ENCODE peak calls at places on chromosome 10, in four cellular contexts. One of them, this sample, is unnamed.
A peak's percentile ranks its signal among the peaks of the same experiment; 100 is the strongest.

GRCh38 chr10:49649294-49649693 is 30.2 kb upstream of the C10orf53 start:
- DNase-seq in COR-L47: no peak
- DNase-seq in posterior vena cava: no peak
- DNase-seq in hippocampal formation: no peak
- DNase-seq in this sample: no peak

GRCh38 chr10:121692626-121693025 is 94.4 kb upstream of the FGFR2 start:
- DNase-seq in COR-L47: no peak
- DNase-seq in posterior vena cava: no peak
- DNase-seq in hippocampal formation: no peak
- DNase-seq in this sample: no peak

GRCh38 chr10:124223711-124224085 is 130.3 kb upstream of the CHST15 start:
- DNase-seq in COR-L47: no peak
- DNase-seq in posterior vena cava: no peak
- DNase-seq in hippocampal formation: no peak
- DNase-seq in this sample: no peak

GRCh38 chr10:124122211-124122610 is 28.8 kb upstream of the CHST15 start:
- DNase-seq in COR-L47: no peak
- DNase-seq in posterior vena cava: no peak
- DNase-seq in hippocampal formation: no peak
- DNase-seq in this sample: no peak

GRCh38 chr10:125169279-125169678 is 8.9 kb upstream of the CTBP2 start:
- DNase-seq in COR-L47: no peak
- DNase-seq in posterior vena cava: no peak
- DNase-seq in hippocampal formation: no peak
- DNase-seq in this sample: no peak

GRCh38 chr10:15789793-15790525 is 70.2 kb upstream of the ITGA8 start:
- DNase-seq in COR-L47: no peak
- DNase-seq in posterior vena cava: no peak
- DNase-seq in hippocampal formation: no peak
- DNase-seq in this sample: no peak

GRCh38 chr10:109963439-109963838 is 40.1 kb upstream of the XPNPEP1 start:
- DNase-seq in COR-L47: no peak
- DNase-seq in posterior vena cava: no peak
- DNase-seq in hippocampal formation: no peak
- DNase-seq in this sample: no peak

GRCh38 chr10:12849351-12850181 is 151.9 kb downstream of the CCDC3 start:
- DNase-seq in COR-L47: peak; percentile 32
- DNase-seq in posterior vena cava: no peak
- DNase-seq in hippocampal formation: no peak
- DNase-seq in this sample: peak; percentile 46

GRCh38 chr10:75544923-75545322 is 113.5 kb downstream of the LRMDA start:
- DNase-seq in COR-L47: no peak
- DNase-seq in posterior vena cava: no peak
- DNase-seq in hippocampal formation: no peak
- DNase-seq in this sample: no peak

GRCh38 chr10:71404510-71405295 is 8.0 kb downstream of the CDH23 start:
- DNase-seq in COR-L47: no peak
- DNase-seq in posterior vena cava: peak; percentile 52
- DNase-seq in hippocampal formation: no peak
- DNase-seq in this sample: no peak

GRCh38 chr10:92849234-92849525 is 860 bp downstream of the EXOC6 start:
- DNase-seq in COR-L47: no peak
- DNase-seq in posterior vena cava: no peak
- DNase-seq in hippocampal formation: no peak
- DNase-seq in this sample: no peak

GRCh38 chr10:61662794-61663259 is at the start of gene CABCOCO1:
- DNase-seq in COR-L47: peak; percentile 72
- DNase-seq in posterior vena cava: peak; percentile 88
- DNase-seq in hippocampal formation: peak; percentile 59
- DNase-seq in this sample: no peak

GRCh38 chr10:29056729-29057128 is 232.1 kb upstream of the LYZL1 start:
- DNase-seq in COR-L47: no peak
- DNase-seq in posterior vena cava: no peak
- DNase-seq in hippocampal formation: no peak
- DNase-seq in this sample: no peak

GRCh38 chr10:72081772-72082590 is 6.4 kb downstream of the SPOCK2 start:
- DNase-seq in COR-L47: peak; percentile 22
- DNase-seq in posterior vena cava: no peak
- DNase-seq in hippocampal formation: no peak
- DNase-seq in this sample: peak; percentile 70

GRCh38 chr10:3524086-3524960 is 260.7 kb downstream of the KLF6 start:
- DNase-seq in COR-L47: no peak
- DNase-seq in posterior vena cava: no peak
- DNase-seq in hippocampal formation: no peak
- DNase-seq in this sample: no peak

GRCh38 chr10:624605-625334 is 64.7 kb downstream of the DIP2C start:
- DNase-seq in COR-L47: peak; percentile 83
- DNase-seq in posterior vena cava: peak; percentile 92
- DNase-seq in hippocampal formation: peak; percentile 96
- DNase-seq in this sample: peak; percentile 37

This sample was measured in DMS79.